ENCODE peak calls at places on chromosomes 2 and 18, in nine cellular contexts. K is stomach; C is activated naive CD4-positive, alpha-beta T cell treated with anti-CD3 and anti-CD28 coated beads for 36 hours; Q is effector memory CD8-positive, alpha-beta T cell; W is iris pigment epithelial cell; D is stimulated activated CD4-positive, alpha-beta T cell treated with anti-CD3 and anti-CD28 coated beads, Interleukin-12 subunit alpha, Interleukin-12 subunit beta, amount 100 ng/mL, for 4 hours; B is GM03348; J is T-helper 17 cell; F is HTR-8/SVneo. S is an unnamed sample.

GRCh38 chr2:74391209-74391579 is 11.1 kb upstream of the DCTN1 start:
- DNase-seq in K (no peak), C (peak), Q (no peak), W (peak), D (no peak), B (peak), J (no peak), F (peak), S (peak)

GRCh38 chr18:79394438-79395307 is 1.1 kb upstream of the NFATC1 start:
- DNase-seq in K (no peak), C (peak), Q (peak), W (peak), D (peak), B (peak), J (no peak), F (no peak), S (peak)

GRCh38 chr2:85954192-85954900 is 65.6 kb upstream of the ST3GAL5 start:
- DNase-seq in K (no peak), C (no peak), Q (no peak), W (no peak), D (no peak), B (no peak), J (no peak), F (no peak), S (no peak)

GRCh38 chr18:13641551-13642439 is 84.6 kb downstream of the FAM210A start:
- DNase-seq in K (no peak), C (no peak), Q (no peak), W (peak), D (no peak), B (no peak), J (no peak), F (no peak), S (no peak)

GRCh38 chr2:240237609-240238151 is 97.2 kb upstream of the OTOS start:
- DNase-seq in K (peak), C (no peak), Q (no peak), W (peak), D (no peak), B (no peak), J (no peak), F (no peak), S (peak)

GRCh38 chr2:233919938-233920337 is 2.8 kb downstream of the TRPM8 start:
- DNase-seq in K (no peak), C (peak), Q (no peak), W (peak), D (no peak), B (no peak), J (no peak), F (peak), S (peak)

GRCh38 chr2:240597054-240597418 is 10.5 kb downstream of the CAPN10 start:
- DNase-seq in K (no peak), C (no peak), Q (no peak), W (no peak), D (no peak), B (no peak), J (no peak), F (no peak), S (no peak)

GRCh38 chr2:175742367-175742766 is 259.7 kb downstream of the LNPK start:
- DNase-seq in K (no peak), C (no peak), Q (no peak), W (peak), D (no peak), B (peak), J (no peak), F (no peak), S (peak)

GRCh38 chr18:70385474-70385873 is 96.6 kb downstream of the SOCS6 start:
- DNase-seq in K (no peak), C (no peak), Q (no peak), W (no peak), D (no peak), B (no peak), J (no peak), F (no peak), S (peak)

GRCh38 chr2:188320861-188321260 is 29.2 kb downstream of the GULP1 start:
- DNase-seq in K (no peak), C (no peak), Q (no peak), W (no peak), D (no peak), B (no peak), J (no peak), F (no peak), S (no peak)

S was measured in EL.